ENCODE peak calls at places on chromosomes 1 and 21, in five cellular contexts. O, W, H, L and G are unnamed samples.

GRCh38 chr1:213934642-213935041 is 53.1 kb upstream of the PROX1 start:
- DNase-seq in O (no peak), L (no peak), H (no peak), W (peak), G (no peak)

GRCh38 chr21:42640486-42640885 is 12.9 kb upstream of the PDE9A start:
- DNase-seq in H (no peak), O (no peak), L (no peak), W (no peak), G (no peak)

GRCh38 chr1:248906741-248907661 is 966 bp downstream of the PGBD2 start:
- DNase-seq in L (no peak), H (no peak), O (no peak), W (no peak), G (peak)

GRCh38 chr1:244163861-244164562 is 112.9 kb downstream of the ZBTB18 start:
- DNase-seq in W (no peak), H (peak), O (no peak), L (no peak), G (no peak)

GRCh38 chr21:34935868-34936267 is 113.2 kb downstream of the RUNX1 start:
- DNase-seq in H (no peak), W (no peak), O (no peak), L (no peak), G (no peak)

GRCh38 chr1:73359001-73359400 is 839.0 kb downstream of the LRRIQ3 start:
- DNase-seq in L (no peak), W (no peak), O (no peak), H (no peak), G (no peak)

GRCh38 chr1:151934048-151934493 is 24.8 kb upstream of the THEM4 start:
- DNase-seq in L (peak), W (peak), H (peak), O (peak), G (peak)

GRCh38 chr21:38958940-38959685 is 153.4 kb downstream of the ETS2 start:
- DNase-seq in W (no peak), H (no peak), L (no peak), O (peak), G (no peak)

GRCh38 chr1:156599811-156600210 is 1.5 kb downstream of the GPATCH4 start:
- DNase-seq in W (no peak), O (no peak), L (no peak), H (no peak), G (no peak)

GRCh38 chr1:152110365-152110859 is 4.8 kb downstream of the TCHH start:
- DNase-seq in H (no peak), W (peak), O (no peak), L (peak), G (peak)

GRCh38 chr1:90718411-90719320 is 1.6 kb upstream of the BARHL2 start:
- DNase-seq in L (peak), O (no peak), W (no peak), H (no peak), G (peak)

GRCh38 chr1:161499099-161500078 is 5.9 kb upstream of the FCGR2A start:
- DNase-seq in H (no peak), O (no peak), W (no peak), L (no peak), G (no peak)

GRCh38 chr1:233566886-233567285 is 47.0 kb upstream of the KCNK1 start:
- DNase-seq in O (no peak), L (no peak), W (no peak), H (no peak), G (no peak)

GRCh38 chr1:182340233-182341058 is 51.1 kb downstream of the GLUL start:
- DNase-seq in O (no peak), H (no peak), L (no peak), W (no peak), G (no peak)

GRCh38 chr1:201828451-201828819 is 522 bp upstream of the IPO9 start:
- DNase-seq in H (no peak), W (no peak), O (no peak), L (no peak), G (no peak)